ENCODE peak calls at places on chromosomes 13 and 19, in five cellular contexts. D is mesothelial cell of epicardium; S is stimulated activated CD4-positive, alpha-beta T cell treated with anti-CD3 and anti-CD28 coated beads, Interleukin-1b, Interleukin-23, amount 100 ng/mL, for 24 hours; W is fibroblast of pulmonary artery; Y is anterior cingulate cortex. B is an unnamed sample.

GRCh38 chr13:49620170-49620621 is 8.1 kb upstream of the ARL11 start:
- DNase-seq in D (no peak), S (no peak), W (no peak), Y (no peak), B (no peak)

GRCh38 chr13:100149389-100149788 is 60.5 kb downstream of the PCCA start:
- DNase-seq in D (no peak), S (no peak), W (no peak), Y (no peak), B (peak)

GRCh38 chr19:40365613-40366401 is 17.3 kb downstream of the PLD3 start:
- DNase-seq in D (peak), S (no peak), W (peak), Y (peak), B (peak)

GRCh38 chr19:38183227-38183914 is 40.7 kb downstream of the DPF1 start:
- DNase-seq in D (peak), S (no peak), W (peak), Y (no peak), B (no peak)

GRCh38 chr19:55080121-55080914 is 4.6 kb downstream of the EPS8L1 start:
- DNase-seq in D (peak), S (no peak), W (peak), Y (no peak), B (no peak)

GRCh38 chr13:32581177-32581786 is 5.0 kb upstream of the PDS5B start:
- DNase-seq in D (no peak), S (no peak), W (peak), Y (no peak), B (peak)

GRCh38 chr19:750640-751423 is at the start of gene MISP:
- DNase-seq in D (no peak), S (no peak), W (no peak), Y (no peak), B (no peak)

GRCh38 chr13:40206241-40207109 is 460.0 kb downstream of the FOXO1 start:
- DNase-seq in D (no peak), S (no peak), W (peak), Y (no peak), B (no peak)

GRCh38 chr19:35513975-35514809 is 743 bp upstream of the DMKN start:
- DNase-seq in D (no peak), S (no peak), W (peak), Y (no peak), B (no peak)

GRCh38 chr13:35388456-35388855 is 88.0 kb downstream of the MAB21L1 start:
- DNase-seq in D (no peak), S (no peak), W (peak), Y (no peak), B (no peak)

GRCh38 chr13:49441846-49442245 is 2.0 kb downstream of the CAB39L start:
- DNase-seq in D (no peak), S (no peak), W (peak), Y (no peak), B (no peak)

GRCh38 chr19:49182848-49183375 is 25.3 kb downstream of the TRPM4 start:
- DNase-seq in D (no peak), S (no peak), W (no peak), Y (no peak), B (peak)

GRCh38 chr13:30148171-30148754 is 159.1 kb downstream of the KATNAL1 start:
- DNase-seq in D (no peak), S (no peak), W (no peak), Y (no peak), B (peak)

GRCh38 chr19:44552324-44552723 is 22.8 kb upstream of the CEACAM20 start:
- DNase-seq in D (no peak), S (no peak), W (peak), Y (no peak), B (no peak)

GRCh38 chr13:20340136-20340758 is 108.1 kb upstream of the GJB6 start:
- DNase-seq in D (no peak), S (no peak), W (no peak), Y (no peak), B (no peak)

GRCh38 chr19:45558399-45558878 is 26.2 kb downstream of the OPA3 start:
- DNase-seq in D (no peak), S (peak), W (peak), Y (peak), B (no peak)

GRCh38 chr13:35714588-35714987 is 238.1 kb upstream of the MAB21L1 start:
- DNase-seq in D (no peak), S (no peak), W (no peak), Y (no peak), B (no peak)

GRCh38 chr13:84917252-84917878 is 881.9 kb downstream of the SLITRK6 start:
- DNase-seq in D (no peak), S (no peak), W (peak), Y (no peak), B (peak)